ENCODE peak calls at places on chromosomes 12 and 14, in seven cellular contexts. One of them, this sample, is unnamed.
A peak's percentile ranks its signal among the peaks of the same experiment; 100 is the strongest.

GRCh38 chr12:132397934-132398385 is 68.6 kb upstream of the GALNT9 start:
- DNase-seq in right lobe of liver: no peak
- DNase-seq in heart right ventricle: no peak
- DNase-seq in ovary: no peak
- DNase-seq in uterus: no peak
- DNase-seq in CD8-positive, alpha-beta T cell: no peak
- DNase-seq in neural progenitor cell: no peak
- DNase-seq in this sample: no peak

GRCh38 chr12:6603095-6603567 is 4.0 kb downstream of the CHD4 start:
- DNase-seq in right lobe of liver: no peak
- DNase-seq in heart right ventricle: peak; percentile 69
- DNase-seq in ovary: no peak
- DNase-seq in uterus: peak; percentile 35
- DNase-seq in CD8-positive, alpha-beta T cell: peak; percentile 70
- DNase-seq in neural progenitor cell: peak; percentile 46
- DNase-seq in this sample: no peak

GRCh38 chr12:9669534-9669933 is at the start of gene CLEC2D:
- DNase-seq in right lobe of liver: no peak
- DNase-seq in heart right ventricle: no peak
- DNase-seq in ovary: no peak
- DNase-seq in uterus: no peak
- DNase-seq in CD8-positive, alpha-beta T cell: no peak
- DNase-seq in neural progenitor cell: no peak
- DNase-seq in this sample: no peak

GRCh38 chr14:70622111-70622712 is 19.5 kb upstream of the TTC9 start:
- DNase-seq in right lobe of liver: no peak
- DNase-seq in heart right ventricle: no peak
- DNase-seq in ovary: no peak
- DNase-seq in uterus: no peak
- DNase-seq in CD8-positive, alpha-beta T cell: peak; percentile 68
- DNase-seq in neural progenitor cell: peak; percentile 69
- DNase-seq in this sample: no peak

GRCh38 chr12:56836800-56837663 is 73.9 kb downstream of the HSD17B6 start:
- DNase-seq in right lobe of liver: no peak
- DNase-seq in heart right ventricle: no peak
- DNase-seq in ovary: no peak
- DNase-seq in uterus: no peak
- DNase-seq in CD8-positive, alpha-beta T cell: peak; percentile 55
- DNase-seq in neural progenitor cell: no peak
- DNase-seq in this sample: no peak

GRCh38 chr14:85038526-85038925 is 491.4 kb upstream of the FLRT2 start:
- DNase-seq in right lobe of liver: no peak
- DNase-seq in heart right ventricle: no peak
- DNase-seq in ovary: no peak
- DNase-seq in uterus: no peak
- DNase-seq in CD8-positive, alpha-beta T cell: no peak
- DNase-seq in neural progenitor cell: no peak
- DNase-seq in this sample: no peak

GRCh38 chr14:63524537-63525155 is 18.5 kb downstream of the PPP2R5E start:
- DNase-seq in right lobe of liver: no peak
- DNase-seq in heart right ventricle: no peak
- DNase-seq in ovary: no peak
- DNase-seq in uterus: no peak
- DNase-seq in CD8-positive, alpha-beta T cell: no peak
- DNase-seq in neural progenitor cell: no peak
- DNase-seq in this sample: no peak

GRCh38 chr12:123571343-123571813 is 13.0 kb upstream of the TMED2 start:
- DNase-seq in right lobe of liver: no peak
- DNase-seq in heart right ventricle: peak; percentile 31
- DNase-seq in ovary: no peak
- DNase-seq in uterus: peak; percentile 51
- DNase-seq in CD8-positive, alpha-beta T cell: no peak
- DNase-seq in neural progenitor cell: peak; percentile 34
- DNase-seq in this sample: peak; percentile 11

GRCh38 chr14:78697341-78697740 is 527.2 kb downstream of the NRXN3 start:
- DNase-seq in right lobe of liver: no peak
- DNase-seq in heart right ventricle: no peak
- DNase-seq in ovary: no peak
- DNase-seq in uterus: no peak
- DNase-seq in CD8-positive, alpha-beta T cell: no peak
- DNase-seq in neural progenitor cell: peak; percentile 31
- DNase-seq in this sample: no peak

GRCh38 chr12:58363971-58364370 is 422.6 kb downstream of the ATP23 start:
- DNase-seq in right lobe of liver: no peak
- DNase-seq in heart right ventricle: no peak
- DNase-seq in ovary: no peak
- DNase-seq in uterus: no peak
- DNase-seq in CD8-positive, alpha-beta T cell: no peak
- DNase-seq in neural progenitor cell: no peak
- DNase-seq in this sample: no peak

GRCh38 chr12:63420206-63420644 is 248.1 kb downstream of the DPY19L2 start:
- DNase-seq in right lobe of liver: no peak
- DNase-seq in heart right ventricle: no peak
- DNase-seq in ovary: no peak
- DNase-seq in uterus: no peak
- DNase-seq in CD8-positive, alpha-beta T cell: no peak
- DNase-seq in neural progenitor cell: peak; percentile 92
- DNase-seq in this sample: no peak

GRCh38 chr14:52413729-52414453 is 99.8 kb downstream of the PTGER2 start:
- DNase-seq in right lobe of liver: no peak
- DNase-seq in heart right ventricle: no peak
- DNase-seq in ovary: no peak
- DNase-seq in uterus: no peak
- DNase-seq in CD8-positive, alpha-beta T cell: no peak
- DNase-seq in neural progenitor cell: no peak
- DNase-seq in this sample: no peak

GRCh38 chr12:65490193-65490592 is 211.7 kb downstream of the MSRB3 start:
- DNase-seq in right lobe of liver: no peak
- DNase-seq in heart right ventricle: no peak
- DNase-seq in ovary: no peak
- DNase-seq in uterus: no peak
- DNase-seq in CD8-positive, alpha-beta T cell: no peak
- DNase-seq in neural progenitor cell: no peak
- DNase-seq in this sample: no peak

GRCh38 chr14:104597576-104597975 is 7.0 kb downstream of the TMEM179 start:
- DNase-seq in right lobe of liver: no peak
- DNase-seq in heart right ventricle: no peak
- DNase-seq in ovary: no peak
- DNase-seq in uterus: no peak
- DNase-seq in CD8-positive, alpha-beta T cell: no peak
- DNase-seq in neural progenitor cell: no peak
- DNase-seq in this sample: no peak

GRCh38 chr12:112285600-112286401 is 96.4 kb downstream of the HECTD4 start:
- DNase-seq in right lobe of liver: no peak
- DNase-seq in heart right ventricle: no peak
- DNase-seq in ovary: no peak
- DNase-seq in uterus: no peak
- DNase-seq in CD8-positive, alpha-beta T cell: no peak
- DNase-seq in neural progenitor cell: no peak
- DNase-seq in this sample: no peak

GRCh38 chr14:57486767-57487379 is 6.8 kb downstream of the CCDC198 start:
- DNase-seq in right lobe of liver: no peak
- DNase-seq in heart right ventricle: no peak
- DNase-seq in ovary: no peak
- DNase-seq in uterus: no peak
- DNase-seq in CD8-positive, alpha-beta T cell: no peak
- DNase-seq in neural progenitor cell: peak; percentile 72
- DNase-seq in this sample: no peak

GRCh38 chr14:105468621-105469241 is 5.9 kb upstream of the CRIP2 start:
- DNase-seq in right lobe of liver: peak; percentile 82
- DNase-seq in heart right ventricle: peak; percentile 71
- DNase-seq in ovary: no peak
- DNase-seq in uterus: no peak
- DNase-seq in CD8-positive, alpha-beta T cell: no peak
- DNase-seq in neural progenitor cell: no peak
- DNase-seq in this sample: no peak

GRCh38 chr12:2054091-2055018 is 1.6 kb downstream of the CACNA1C start:
- DNase-seq in right lobe of liver: no peak
- DNase-seq in heart right ventricle: no peak
- DNase-seq in ovary: no peak
- DNase-seq in uterus: peak; percentile 51
- DNase-seq in CD8-positive, alpha-beta T cell: no peak
- DNase-seq in neural progenitor cell: peak; percentile 11
- DNase-seq in this sample: no peak

GRCh38 chr12:2049604-2050540 is 2.9 kb upstream of the CACNA1C start:
- DNase-seq in right lobe of liver: no peak
- DNase-seq in heart right ventricle: no peak
- DNase-seq in ovary: no peak
- DNase-seq in uterus: no peak
- DNase-seq in CD8-positive, alpha-beta T cell: no peak
- DNase-seq in neural progenitor cell: no peak
- DNase-seq in this sample: no peak

GRCh38 chr12:2051700-2052625 is 824 bp upstream of the CACNA1C start:
- DNase-seq in right lobe of liver: no peak
- DNase-seq in heart right ventricle: no peak
- DNase-seq in ovary: no peak
- DNase-seq in uterus: peak; percentile 58
- DNase-seq in CD8-positive, alpha-beta T cell: no peak
- DNase-seq in neural progenitor cell: peak; percentile 77
- DNase-seq in this sample: no peak

GRCh38 chr12:2053675-2054070 is 886 bp downstream of the CACNA1C start:
- DNase-seq in right lobe of liver: no peak
- DNase-seq in heart right ventricle: peak; percentile 42
- DNase-seq in ovary: peak; percentile 50
- DNase-seq in uterus: peak; percentile 68
- DNase-seq in CD8-positive, alpha-beta T cell: no peak
- DNase-seq in neural progenitor cell: peak; percentile 71
- DNase-seq in this sample: no peak

DNA sequence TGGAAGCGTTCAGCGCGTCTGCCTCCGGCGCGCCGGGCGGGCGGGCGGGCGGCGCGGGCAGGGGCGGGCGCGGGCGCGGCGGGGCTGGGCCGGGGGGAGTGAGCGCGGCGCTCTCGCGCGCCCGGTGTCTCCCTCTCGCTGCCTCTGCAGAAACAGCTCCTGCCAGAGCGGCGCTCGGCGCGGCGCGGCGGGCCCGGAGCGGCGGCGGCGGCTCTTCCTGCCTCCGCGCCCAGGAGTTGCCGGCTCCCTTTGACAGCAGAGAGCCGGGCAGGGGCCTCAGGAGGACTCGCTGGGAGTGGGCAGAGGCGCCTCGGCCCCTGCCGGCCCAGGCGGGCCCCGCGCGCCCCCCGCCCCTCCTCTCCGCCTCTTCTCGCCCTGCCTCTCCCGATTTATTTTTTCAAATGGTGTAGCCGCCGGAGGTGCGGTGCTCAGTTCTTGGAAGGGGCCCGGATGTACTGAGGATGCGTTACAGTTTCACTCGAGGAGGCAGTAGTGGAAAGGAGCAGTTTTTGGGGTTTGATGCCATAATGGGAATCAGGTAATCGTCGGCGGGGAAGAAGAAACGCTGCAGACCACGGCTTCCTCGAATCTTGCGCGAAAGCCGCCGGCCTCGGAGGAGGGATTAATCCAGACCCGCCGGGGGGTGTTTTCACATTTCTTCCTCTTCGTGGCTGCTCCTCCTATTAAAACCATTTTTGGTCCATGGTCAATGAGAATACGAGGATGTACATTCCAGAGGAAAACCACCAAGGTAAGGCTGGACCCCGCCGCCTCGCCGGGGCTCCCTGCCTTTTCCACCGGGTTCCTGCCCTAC is at the start of gene CACNA1C:
- DNase-seq in right lobe of liver: no peak
- DNase-seq in heart right ventricle: peak; percentile 71
- DNase-seq in ovary: peak; percentile 64
- DNase-seq in uterus: peak; percentile 80
- DNase-seq in CD8-positive, alpha-beta T cell: no peak
- DNase-seq in neural progenitor cell: peak; percentile 91
- DNase-seq in this sample: no peak
- H3K27ac ChIP-seq in right lobe of liver: no peak within 1 kb of the TSS
- H3K27ac ChIP-seq in heart right ventricle: peak within 1 kb of the TSS; percentile 88
- H3K27ac ChIP-seq in ovary: peak within 1 kb of the TSS; percentile 68
- H3K27ac ChIP-seq in uterus: peak within 1 kb of the TSS; percentile 97
- H3K27ac ChIP-seq in CD8-positive, alpha-beta T cell: no peak within 1 kb of the TSS
- H3K27ac ChIP-seq in neural progenitor cell: no peak within 1 kb of the TSS
- H3K27ac ChIP-seq in this sample: peak within 1 kb of the TSS; percentile 44

DNA sequence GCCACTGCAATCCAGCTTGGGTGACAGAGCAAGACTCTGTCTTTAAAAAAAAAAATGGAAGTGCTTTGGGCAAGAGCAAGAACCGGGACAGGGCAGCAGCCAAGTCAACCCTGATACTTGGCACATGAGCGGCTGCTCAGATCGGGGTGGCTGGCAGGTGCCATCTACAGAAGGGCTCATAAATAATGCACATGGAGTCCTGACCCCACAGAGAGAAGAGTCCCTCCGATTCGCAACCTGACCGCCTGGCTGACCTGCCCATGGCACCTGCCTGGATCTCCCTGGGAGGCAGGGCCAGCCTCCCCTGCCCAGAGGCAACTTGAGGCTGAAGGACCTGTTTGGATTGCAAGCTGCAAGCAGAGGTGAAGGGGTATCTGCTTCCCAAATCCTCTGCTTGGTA is 9.6 kb upstream of the TMEM120B start:
- DNase-seq in right lobe of liver: no peak
- DNase-seq in heart right ventricle: no peak
- DNase-seq in ovary: no peak
- DNase-seq in uterus: no peak
- DNase-seq in CD8-positive, alpha-beta T cell: no peak
- DNase-seq in neural progenitor cell: no peak
- DNase-seq in this sample: no peak
- H3K27ac ChIP-seq in right lobe of liver: no peak overlapping the region
- H3K27ac ChIP-seq in heart right ventricle: no peak overlapping the region
- H3K27ac ChIP-seq in ovary: no peak overlapping the region
- H3K27ac ChIP-seq in uterus: no peak overlapping the region
- H3K27ac ChIP-seq in CD8-positive, alpha-beta T cell: no peak overlapping the region
- H3K27ac ChIP-seq in neural progenitor cell: no peak overlapping the region
- H3K27ac ChIP-seq in this sample: no peak overlapping the region

DNA sequence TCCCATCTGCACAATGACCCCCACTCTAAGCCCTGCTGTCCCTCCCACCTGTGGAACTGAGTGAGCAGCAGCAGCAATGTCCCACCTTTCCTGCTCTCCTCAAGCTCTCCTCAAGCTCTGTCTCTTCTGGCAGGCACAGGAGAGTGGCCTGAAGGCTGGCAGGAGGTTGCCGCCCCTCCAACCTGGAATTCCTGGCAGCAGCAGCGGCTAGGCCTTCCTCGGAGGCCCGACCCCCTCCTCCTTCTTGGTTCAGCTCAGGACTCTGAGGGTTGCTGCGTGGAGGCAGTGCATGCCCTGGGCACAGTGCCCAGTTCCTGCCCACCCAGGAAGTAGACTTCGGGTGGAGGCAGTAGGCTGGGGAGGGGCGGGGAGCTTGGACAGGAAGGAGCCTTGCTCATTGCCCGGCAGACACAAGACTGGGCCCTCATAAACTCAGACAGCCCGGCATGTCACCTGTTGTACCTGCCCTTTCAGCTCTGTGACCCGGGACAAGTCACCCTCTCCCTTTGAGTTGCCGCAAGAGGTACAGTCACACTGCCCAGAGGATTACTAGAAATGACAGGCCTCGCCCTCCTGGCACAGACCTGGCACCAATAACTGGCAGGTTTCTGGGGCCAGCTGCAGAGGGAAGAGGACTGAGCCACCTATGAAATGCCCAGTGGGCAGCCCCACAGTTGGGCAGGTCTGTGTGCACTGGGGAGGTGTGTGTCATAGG is 2.1 kb upstream of the SERPINA1 start:
- DNase-seq in right lobe of liver: peak; percentile 96
- DNase-seq in heart right ventricle: peak; percentile 60
- DNase-seq in ovary: no peak
- DNase-seq in uterus: no peak
- DNase-seq in CD8-positive, alpha-beta T cell: no peak
- DNase-seq in neural progenitor cell: no peak
- DNase-seq in this sample: no peak
- H3K27ac ChIP-seq in right lobe of liver: peak overlapping the region; percentile 96
- H3K27ac ChIP-seq in heart right ventricle: no peak overlapping the region
- H3K27ac ChIP-seq in ovary: no peak overlapping the region
- H3K27ac ChIP-seq in uterus: no peak overlapping the region
- H3K27ac ChIP-seq in CD8-positive, alpha-beta T cell: no peak overlapping the region
- H3K27ac ChIP-seq in neural progenitor cell: no peak overlapping the region
- H3K27ac ChIP-seq in this sample: peak overlapping the region; percentile 70

GRCh38 chr12:52224154-52224553 is 8.9 kb upstream of the KRT7 start:
- DNase-seq in right lobe of liver: no peak
- DNase-seq in heart right ventricle: no peak
- DNase-seq in ovary: no peak
- DNase-seq in uterus: no peak
- DNase-seq in CD8-positive, alpha-beta T cell: no peak
- DNase-seq in neural progenitor cell: no peak
- DNase-seq in this sample: no peak
- H3K27ac ChIP-seq in right lobe of liver: no peak overlapping the region
- H3K27ac ChIP-seq in heart right ventricle: no peak overlapping the region
- H3K27ac ChIP-seq in ovary: no peak overlapping the region
- H3K27ac ChIP-seq in uterus: no peak overlapping the region
- H3K27ac ChIP-seq in CD8-positive, alpha-beta T cell: no peak overlapping the region
- H3K27ac ChIP-seq in neural progenitor cell: no peak overlapping the region
- H3K27ac ChIP-seq in this sample: no peak overlapping the region

This sample was measured in caudate nucleus.